ENCODE peak calls at places on chromosomes 1 and 21, in four cellular contexts. X is CD4-positive, alpha-beta T cell; N is A549; T is MCF 10A. O is an unnamed sample.

GRCh38 chr1:36572906-36573305 is 90.2 kb upstream of the CSF3R start:
- DNase-seq in X (no peak), N (no peak), T (no peak), O (no peak)

GRCh38 chr1:94608852-94609570 is 67.5 kb upstream of the F3 start:
- DNase-seq in X (no peak), N (no peak), T (no peak), O (no peak)

GRCh38 chr1:50295553-50295952 is 127.7 kb downstream of the DMRTA2 start:
- DNase-seq in X (no peak), N (no peak), T (no peak), O (no peak)

GRCh38 chr1:93447481-93448291 is at the start of gene FNBP1L:
- DNase-seq in X (peak), N (peak), T (peak), O (no peak)

GRCh38 chr1:218588555-218589172 is 243.5 kb downstream of the TGFB2 start:
- DNase-seq in X (no peak), N (no peak), T (no peak), O (no peak)

GRCh38 chr1:117541003-117541402 is 64.8 kb upstream of the TENT5C start:
- DNase-seq in X (no peak), N (no peak), T (peak), O (no peak)

GRCh38 chr21:42236693-42237092 is 17.8 kb downstream of the ABCG1 start:
- DNase-seq in X (no peak), N (no peak), T (no peak), O (no peak)

GRCh38 chr1:186435336-186435735 is 25.6 kb downstream of the PDC start:
- DNase-seq in X (no peak), N (no peak), T (peak), O (no peak)

GRCh38 chr1:116128669-116129068 is 17.5 kb downstream of the MAB21L3 start:
- DNase-seq in X (no peak), N (no peak), T (no peak), O (no peak)

GRCh38 chr1:185450917-185451316 is 133.9 kb upstream of the IVNS1ABP start:
- DNase-seq in X (no peak), N (no peak), T (no peak), O (no peak)

GRCh38 chr1:60547821-60548220 is 474.3 kb upstream of the C1orf87 start:
- DNase-seq in X (no peak), N (no peak), T (no peak), O (no peak)

GRCh38 chr1:206892351-206892984 is 4.8 kb upstream of the IL24 start:
- DNase-seq in X (no peak), N (no peak), T (peak), O (no peak)

GRCh38 chr1:219085988-219086387 is 87.7 kb upstream of the LYPLAL1 start:
- DNase-seq in X (no peak), N (no peak), T (no peak), O (no peak)

GRCh38 chr21:46661211-46661625 is 25.7 kb downstream of the PRMT2 start:
- DNase-seq in X (peak), N (no peak), T (peak), O (no peak)

DNA sequence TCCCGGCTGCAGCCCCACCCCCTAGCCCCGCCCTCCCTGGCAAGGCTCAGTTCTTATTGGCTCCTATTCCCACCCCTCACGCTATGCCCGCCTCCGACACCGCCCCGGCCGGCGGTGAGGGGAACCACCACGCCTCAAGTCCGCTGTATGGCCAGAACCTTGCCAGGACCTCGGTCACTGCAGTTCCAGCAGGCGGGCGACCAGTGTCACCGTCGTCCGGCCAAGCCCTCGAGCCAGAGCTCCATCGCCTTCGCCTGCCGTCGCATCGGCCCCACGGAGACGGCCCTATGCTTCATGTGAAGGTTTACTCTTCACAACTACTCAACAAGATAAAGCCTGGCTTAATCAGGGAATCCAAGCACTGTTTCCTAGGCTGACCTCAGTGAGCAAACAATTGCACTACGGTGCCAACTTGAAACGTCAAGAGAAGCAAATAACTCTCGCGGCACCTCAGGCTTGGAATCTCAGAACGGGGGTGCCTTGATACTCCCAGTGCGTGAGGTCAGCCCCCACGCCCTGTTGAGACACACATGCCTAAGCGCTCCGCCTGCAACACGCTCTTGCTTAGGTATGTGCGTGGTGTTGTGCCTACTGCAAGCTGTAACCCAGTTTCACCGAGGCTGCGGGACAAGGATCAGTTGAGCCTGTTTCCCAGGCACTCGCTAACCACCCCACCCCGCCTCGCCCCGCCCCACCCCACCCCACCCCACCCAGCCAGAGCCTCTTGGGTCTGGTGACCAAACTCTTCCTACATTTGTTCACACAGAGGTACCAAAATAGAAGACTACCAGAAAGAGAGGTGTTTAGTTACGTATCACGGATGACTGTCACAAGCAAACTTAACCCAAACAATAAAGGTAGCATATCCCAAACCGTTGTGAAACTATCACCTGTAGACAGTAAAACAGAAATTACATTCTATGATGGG is 498 bp upstream of the DENND2C start:
- DNase-seq in X (peak), N (peak), T (peak), O (peak)
- TF ChIP-seq CTCF in X (no peak), N (no peak), T (no peak), O (peak)

GRCh38 chr1:150213170-150214098 is 22.5 kb downstream of the ANP32E start:
- DNase-seq in X (peak), N (peak), T (peak), O (peak)
- TF ChIP-seq CTCF in X (peak), N (peak), T (peak), O (peak)

DNA sequence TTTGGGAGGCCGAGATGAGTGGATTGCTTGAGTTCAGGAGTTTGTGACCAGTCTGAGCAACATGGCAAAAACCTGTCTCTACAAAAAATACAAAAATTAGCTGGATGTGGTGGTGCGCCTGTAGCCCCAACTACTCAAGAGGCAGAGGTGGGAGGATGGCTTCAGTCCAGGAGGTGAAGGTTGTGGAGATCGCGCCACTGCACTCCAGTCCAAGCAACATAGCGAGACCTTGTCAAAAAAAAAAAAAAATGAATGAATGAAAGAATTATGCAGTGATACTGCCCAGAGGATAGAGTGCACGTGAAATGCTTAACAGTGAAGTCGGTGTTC is 429 bp upstream of the DPH2 start:
- DNase-seq in X (no peak), N (no peak), T (no peak), O (no peak)
- TF ChIP-seq CTCF in X (no peak), N (no peak), T (no peak), O (no peak)

GRCh38 chr1:154935749-154936415 is 637 bp downstream of the PMVK start:
- DNase-seq in X (no peak), N (no peak), T (no peak), O (no peak)

GRCh38 chr1:154937988-154938386 is 1.5 kb upstream of the PMVK start:
- DNase-seq in X (no peak), N (no peak), T (no peak), O (no peak)

GRCh38 chr1:154936416-154937050 is at the start of gene PMVK:
- DNase-seq in X (peak), N (peak), T (peak), O (peak)

GRCh38 chr1:154938604-154939399 is 2.3 kb upstream of the PMVK start:
- DNase-seq in X (no peak), N (no peak), T (no peak), O (no peak)

DNA sequence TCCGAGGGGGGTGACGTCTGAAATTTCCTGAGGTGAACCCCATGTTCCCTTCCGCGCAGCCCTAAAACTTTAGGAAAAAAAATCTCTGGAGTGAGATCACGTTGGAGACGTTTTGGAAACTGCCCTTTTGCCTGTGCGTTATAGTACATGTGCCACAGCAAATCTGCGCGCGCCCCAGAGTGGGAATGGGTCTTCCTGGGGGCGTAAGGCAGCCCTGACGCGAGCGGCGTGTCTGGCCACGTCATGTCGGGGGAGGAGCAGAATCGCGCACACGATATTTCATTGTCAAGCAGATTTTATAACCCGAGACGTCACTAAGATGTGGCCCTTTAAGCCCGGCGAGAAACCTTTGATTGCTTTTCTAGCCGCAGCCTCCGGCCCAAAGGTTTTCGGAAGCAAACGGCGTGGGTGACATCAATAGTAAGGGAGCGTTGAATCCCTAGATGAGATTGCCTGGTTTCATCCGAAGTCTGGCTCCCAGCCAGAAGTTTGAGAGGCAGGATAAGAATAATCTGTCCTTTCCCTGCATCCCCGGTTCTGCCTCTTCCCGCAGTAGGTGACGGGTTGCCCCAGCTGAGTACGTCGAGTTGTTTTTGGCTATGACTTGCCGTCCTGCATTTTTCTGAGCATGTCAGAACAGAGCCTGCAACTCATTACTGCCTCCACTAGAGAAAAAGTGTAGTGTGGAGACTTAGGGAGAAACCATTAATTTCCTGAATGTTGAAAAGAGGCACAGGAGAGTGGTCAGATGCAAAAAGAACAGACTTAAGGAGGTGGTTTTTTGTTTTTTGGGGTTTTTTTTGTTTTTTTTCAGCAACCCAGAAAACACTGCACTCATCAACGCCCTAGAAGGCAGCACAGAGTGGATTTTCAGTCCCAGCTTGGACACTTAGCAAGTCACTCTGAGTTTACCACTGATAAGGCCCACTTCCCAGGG is 800 bp upstream of the PMVK start:
- DNase-seq in X (no peak), N (peak), T (peak), O (peak)
- TF ChIP-seq CTCF in X (peak), N (no peak), T (peak), O (peak)

DNA sequence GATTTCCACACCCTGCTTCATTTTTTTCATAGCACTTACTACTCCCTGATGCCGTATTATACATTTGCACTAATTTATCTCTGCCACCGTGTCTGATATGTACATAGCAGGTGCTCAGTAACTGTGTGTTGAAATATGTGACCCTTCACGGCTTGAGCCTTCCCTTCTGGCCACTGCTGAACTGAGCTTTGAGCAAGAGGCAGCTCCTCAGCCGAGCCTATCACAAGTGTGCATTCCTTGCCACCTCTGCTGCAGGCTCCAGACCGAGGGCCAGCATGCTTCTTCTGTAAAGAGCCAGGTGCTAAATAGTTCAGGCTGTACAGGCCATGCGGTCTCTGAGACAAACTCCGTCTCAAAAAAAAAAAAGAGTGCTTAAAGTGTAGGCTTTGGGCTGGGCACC is 22.6 kb downstream of the PLEKHM2 start:
- DNase-seq in X (no peak), N (no peak), T (no peak), O (no peak)
- TF ChIP-seq CTCF in X (no peak), N (no peak), T (no peak), O (no peak)

GRCh38 chr1:188941986-188942385 is 1535.7 kb downstream of the BRINP3 start:
- DNase-seq in X (no peak), N (no peak), T (no peak), O (no peak)

DNA sequence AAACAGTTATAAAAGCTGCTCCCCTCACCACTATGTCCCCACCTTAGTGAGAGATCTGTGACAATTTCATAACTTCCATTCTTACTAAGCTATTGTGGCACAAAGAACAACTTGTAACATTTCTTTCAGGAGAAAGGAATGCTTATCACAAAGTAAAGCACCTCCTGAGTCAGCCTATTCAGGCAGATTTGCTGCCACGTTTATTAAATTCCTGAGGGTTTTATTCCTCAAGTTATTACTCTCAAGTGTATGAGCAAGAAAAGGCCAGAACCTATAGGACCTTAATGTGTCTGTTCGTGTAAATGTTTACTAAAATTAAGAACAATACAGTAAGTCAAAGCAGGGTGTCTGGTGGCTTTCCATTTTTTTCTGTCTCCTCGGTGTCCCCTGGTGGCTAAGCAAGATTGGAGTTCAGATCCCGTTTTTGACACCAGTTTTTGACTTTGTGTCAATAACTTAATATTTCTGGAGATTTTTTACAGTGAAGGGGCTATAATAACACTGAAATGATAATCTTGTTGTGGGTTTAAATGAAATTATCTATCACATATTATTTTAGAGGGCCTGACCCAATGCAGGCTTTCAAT is 1539.6 kb downstream of the BRINP3 start:
- DNase-seq in X (no peak), N (no peak), T (peak), O (no peak)
- TF ChIP-seq CTCF in X (no peak), N (peak), T (peak), O (no peak)

DNA sequence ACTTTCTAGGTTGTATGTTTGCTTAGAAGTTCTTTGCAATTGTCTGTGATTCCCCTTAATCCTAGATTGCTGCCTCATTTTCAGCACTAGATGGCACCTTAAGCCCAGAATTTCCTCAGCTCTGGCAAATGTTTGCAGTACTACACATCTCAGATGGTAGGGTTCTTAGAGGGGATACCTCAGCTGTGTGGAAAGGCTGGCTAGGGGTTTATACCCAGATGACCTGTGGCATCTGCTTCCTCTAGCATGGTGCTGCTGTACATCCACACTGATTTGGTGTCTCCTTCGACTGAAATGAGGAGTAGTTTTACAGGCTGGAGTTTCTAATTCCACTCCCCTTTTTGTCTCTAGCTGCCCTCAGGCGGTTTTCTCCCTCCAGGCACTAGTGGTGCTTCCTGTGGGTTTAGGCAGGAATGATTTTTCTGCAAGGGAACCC is 23.5 kb downstream of the ASB17 start:
- DNase-seq in X (no peak), N (peak), T (peak), O (no peak)
- TF ChIP-seq CTCF in X (no peak), N (peak), T (peak), O (peak)

GRCh38 chr1:30977105-30977504 is 68.5 kb upstream of the SDC3 start:
- DNase-seq in X (no peak), N (peak), T (no peak), O (no peak)
- TF ChIP-seq CTCF in X (no peak), N (no peak), T (no peak), O (peak)

GRCh38 chr1:53553734-53554509 is 94.7 kb downstream of the DMRTB1 start:
- DNase-seq in X (no peak), N (no peak), T (no peak), O (no peak)
- TF ChIP-seq CTCF in X (no peak), N (no peak), T (no peak), O (no peak)

GRCh38 chr1:111442457-111442856 is 6.6 kb downstream of the WDR77 start:
- DNase-seq in X (no peak), N (no peak), T (no peak), O (no peak)

GRCh38 chr1:111436726-111437125 is 9.2 kb upstream of the OVGP1 start:
- DNase-seq in X (no peak), N (no peak), T (no peak), O (peak)

GRCh38 chr1:111444031-111444430 is 5.0 kb downstream of the WDR77 start:
- DNase-seq in X (no peak), N (no peak), T (no peak), O (no peak)

GRCh38 chr1:111439461-111440351 is 9.3 kb downstream of the WDR77 start:
- DNase-seq in X (no peak), N (no peak), T (no peak), O (no peak)

DNA sequence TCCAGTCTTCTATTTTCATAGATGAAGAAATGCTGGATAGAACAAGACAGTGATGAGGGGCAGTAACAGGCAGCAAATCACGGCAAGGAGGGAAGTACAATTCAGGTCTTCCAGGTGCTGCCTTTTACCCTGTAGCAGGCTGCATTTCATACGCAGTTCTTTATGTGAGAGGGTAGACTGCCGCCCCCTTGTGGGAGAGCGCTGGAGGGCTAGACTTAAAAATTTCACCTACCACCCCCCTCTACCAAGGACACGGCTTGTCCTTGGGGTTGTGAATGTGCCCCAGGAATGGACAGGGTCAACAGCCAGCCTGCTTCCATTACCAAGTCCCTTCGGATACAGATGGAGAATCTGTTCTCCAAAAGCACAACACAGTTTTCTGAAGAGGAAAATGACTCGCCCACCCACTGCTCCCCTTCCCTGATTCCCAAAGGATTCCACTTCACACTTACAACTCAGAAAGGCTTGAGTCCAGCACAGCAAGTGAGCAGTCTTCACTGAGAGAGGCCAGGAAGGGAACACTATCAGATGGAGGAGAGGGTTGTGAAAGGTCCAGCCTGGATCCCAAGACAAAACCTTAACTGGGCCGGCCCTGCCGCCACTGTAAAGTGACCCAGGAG is 7.4 kb downstream of the WDR77 start:
- DNase-seq in X (peak), N (no peak), T (peak), O (no peak)
- TF ChIP-seq CTCF in X (peak), N (peak), T (no peak), O (peak)

O was measured in BJ.